ENCODE peak calls at places on chromosomes 5 and 9, in five cellular contexts. R is NCI-H510A, V is T-helper 1 cell, S is NCI-H1694 treated with DMSO at 0.1 percent for 48 hours, L is adipocyte. H is an unnamed sample.

GRCh38 chr9:37369671-37370070 is 52.8 kb upstream of the GRHPR start:
- DNase-seq in R (no peak), V (no peak), S (no peak), L (no peak), H (no peak)

GRCh38 chr9:9016597-9016996 is 1217.0 kb upstream of the DMAC1 start:
- DNase-seq in R (no peak), V (no peak), S (no peak), L (no peak), H (no peak)

GRCh38 chr9:69471433-69471832 is 146.4 kb downstream of the ENTREP1 start:
- DNase-seq in R (no peak), V (no peak), S (no peak), L (peak), H (no peak)

GRCh38 chr9:109381011-109381729 is 60.3 kb upstream of the EPB41L4B start:
- DNase-seq in R (no peak), V (no peak), S (no peak), L (no peak), H (no peak)

GRCh38 chr9:101848485-101848919 is 110.1 kb upstream of the GRIN3A start:
- DNase-seq in R (no peak), V (no peak), S (no peak), L (no peak), H (no peak)

GRCh38 chr5:162372265-162372664 is 304.7 kb downstream of the GABRG2 start:
- DNase-seq in R (no peak), V (no peak), S (no peak), L (no peak), H (no peak)

GRCh38 chr9:35406183-35406959 is 83.5 kb upstream of the RUSC2 start:
- DNase-seq in R (no peak), V (no peak), S (no peak), L (peak), H (no peak)

GRCh38 chr9:91146391-91147019 is 215.2 kb downstream of the AUH start:
- DNase-seq in R (no peak), V (no peak), S (no peak), L (no peak), H (no peak)

GRCh38 chr5:157607371-157608161 is 32.0 kb upstream of the ADAM19 start:
- DNase-seq in R (no peak), V (peak), S (no peak), L (peak), H (peak)

GRCh38 chr5:44807269-44807668 is 1.5 kb upstream of the MRPS30 start:
- DNase-seq in R (no peak), V (no peak), S (no peak), L (no peak), H (no peak)

GRCh38 chr9:134531251-134531970 is 110.2 kb upstream of the COL5A1 start:
- DNase-seq in R (no peak), V (no peak), S (no peak), L (no peak), H (no peak)

GRCh38 chr9:112631313-112631712 is 86.6 kb downstream of the INIP start:
- DNase-seq in R (no peak), V (no peak), S (no peak), L (peak), H (no peak)

GRCh38 chr5:79702606-79703380 is 13.2 kb downstream of the CMYA5 start:
- DNase-seq in R (no peak), V (no peak), S (no peak), L (peak), H (no peak)

GRCh38 chr5:125696762-125697161 is 726.4 kb upstream of the GRAMD2B start:
- DNase-seq in R (no peak), V (no peak), S (no peak), L (peak), H (no peak)

GRCh38 chr5:78983601-78984000 is 1.5 kb downstream of the ARSB start:
- DNase-seq in R (no peak), V (no peak), S (no peak), L (no peak), H (no peak)

GRCh38 chr5:135490245-135491037 is 38.3 kb upstream of the TIFAB start:
- DNase-seq in R (peak), V (no peak), S (no peak), L (no peak), H (no peak)